ENCODE peak calls at places on chromosome 21, in eight cellular contexts. L is BJ, W is PC-3, X is lung, A is PC-9, V is H9, E is prostate gland, C is AG04450. B is an unnamed sample.

GRCh38 chr21:25887646-25888321 is 153.0 kb downstream of the GABPA start:
- DNase-seq in W (no peak), C (no peak), L (no peak), X (no peak), A (no peak), V (no peak), E (no peak), B (no peak)

GRCh38 chr21:17911628-17912027 is 92.5 kb upstream of the C21orf91 start:
- DNase-seq in A (no peak), X (no peak), L (peak; percentile 59), C (no peak), V (no peak), E (no peak), W (peak; percentile 89), B (peak; percentile 70)

GRCh38 chr21:42807938-42808613 is 71.3 kb downstream of the WDR4 start:
- DNase-seq in V (peak; percentile 68), A (no peak), E (no peak), X (no peak), L (no peak), W (no peak), C (no peak), B (no peak)

GRCh38 chr21:39673163-39673562 is 60.4 kb downstream of the B3GALT5 start:
- DNase-seq in E (no peak), A (no peak), C (no peak), V (peak; percentile 18), L (no peak), X (no peak), W (no peak), B (peak; percentile 43)

GRCh38 chr21:25700741-25701140 is 34.0 kb downstream of the ATP5PF start:
- DNase-seq in C (no peak), L (no peak), W (peak; percentile 82), X (no peak), V (no peak), A (no peak), E (no peak), B (no peak)

GRCh38 chr21:31348188-31348587 is 4.1 kb upstream of the TIAM1 start:
- DNase-seq in C (no peak), L (no peak), V (no peak), W (no peak), A (no peak), X (no peak), E (no peak), B (no peak)

GRCh38 chr21:29961291-29962027 is 21.7 kb upstream of the GRIK1 start:
- DNase-seq in X (no peak), L (no peak), W (no peak), C (no peak), E (no peak), V (no peak), A (no peak), B (no peak)

GRCh38 chr21:26471116-26471505 is 102.0 kb downstream of the CYYR1 start:
- DNase-seq in W (no peak), X (no peak), C (no peak), V (no peak), A (no peak), E (no peak), L (no peak), B (no peak)

GRCh38 chr21:14528815-14529214 is 17.3 kb downstream of the SAMSN1 start:
- DNase-seq in V (no peak), L (no peak), X (no peak), W (no peak), E (no peak), C (no peak), A (no peak), B (no peak)

GRCh38 chr21:26883768-26884167 is 38.6 kb upstream of the ADAMTS1 start:
- DNase-seq in E (no peak), W (no peak), A (no peak), C (no peak), V (no peak), L (no peak), X (no peak), B (no peak)

GRCh38 chr21:31255846-31256395 is 88.1 kb downstream of the TIAM1 start:
- DNase-seq in A (no peak), C (no peak), W (no peak), X (no peak), V (no peak), L (no peak), E (no peak), B (no peak)

GRCh38 chr21:46622226-46622625 is 13.2 kb upstream of the PRMT2 start:
- DNase-seq in A (no peak), X (no peak), C (no peak), W (no peak), V (no peak), L (no peak), E (no peak), B (no peak)

GRCh38 chr21:26115346-26115745 is 55.2 kb downstream of the APP start:
- DNase-seq in W (peak; percentile 70), V (no peak), C (no peak), L (no peak), X (no peak), E (no peak), A (peak; percentile 46), B (no peak)

DNA sequence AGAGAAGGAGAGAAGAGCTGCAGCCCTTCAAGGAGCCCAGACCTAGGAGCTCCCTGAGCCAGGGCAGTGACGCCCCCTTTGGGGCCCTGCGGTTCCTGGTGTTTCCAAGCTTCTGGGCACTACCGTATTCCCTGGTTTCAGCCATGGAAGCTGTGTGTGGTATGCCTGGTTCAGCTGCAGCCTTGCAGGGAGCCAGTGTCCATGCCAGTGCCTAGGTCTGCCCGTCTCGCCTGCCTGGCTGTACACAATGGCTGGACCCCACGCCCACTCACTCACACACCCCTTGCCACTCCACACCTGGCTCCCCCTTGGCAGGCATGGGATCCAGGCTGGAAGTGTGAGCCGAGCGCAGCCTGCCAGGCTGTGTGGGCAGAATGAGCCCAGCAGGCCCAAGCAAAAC is 87.7 kb downstream of the ADARB1 start:
- DNase-seq in A (no peak), V (no peak), C (no peak), L (no peak), X (peak; percentile 16), E (no peak), W (no peak), B (no peak)
- H3K27me3 ChIP-seq in A (no peaks in the 10 kb centered on the region), V (no peaks in the 10 kb centered on the region), C (no peaks in the 10 kb centered on the region), L (no peaks in the 10 kb centered on the region), X (no peaks in the 10 kb centered on the region), E (no peaks in the 10 kb centered on the region), W (no peaks in the 10 kb centered on the region), B (no peaks in the 10 kb centered on the region)

GRCh38 chr21:36719614-36720013 is 20.7 kb downstream of the SIM2 start:
- DNase-seq in E (peak; percentile 59), C (no peak), A (peak; percentile 52), V (no peak), L (no peak), W (no peak), X (no peak), B (no peak)

GRCh38 chr21:36716836-36717235 is 17.9 kb downstream of the SIM2 start:
- DNase-seq in X (no peak), L (no peak), E (no peak), W (no peak), C (no peak), A (no peak), V (no peak), B (no peak)

GRCh38 chr21:36717901-36718465 is 19.1 kb downstream of the SIM2 start:
- DNase-seq in E (no peak), V (no peak), A (no peak), L (no peak), X (no peak), W (no peak), C (no peak), B (peak; percentile 72)

GRCh38 chr21:36716387-36716786 is 17.5 kb downstream of the SIM2 start:
- DNase-seq in C (no peak), X (no peak), W (no peak), E (no peak), V (no peak), A (no peak), L (no peak), B (no peak)

DNA sequence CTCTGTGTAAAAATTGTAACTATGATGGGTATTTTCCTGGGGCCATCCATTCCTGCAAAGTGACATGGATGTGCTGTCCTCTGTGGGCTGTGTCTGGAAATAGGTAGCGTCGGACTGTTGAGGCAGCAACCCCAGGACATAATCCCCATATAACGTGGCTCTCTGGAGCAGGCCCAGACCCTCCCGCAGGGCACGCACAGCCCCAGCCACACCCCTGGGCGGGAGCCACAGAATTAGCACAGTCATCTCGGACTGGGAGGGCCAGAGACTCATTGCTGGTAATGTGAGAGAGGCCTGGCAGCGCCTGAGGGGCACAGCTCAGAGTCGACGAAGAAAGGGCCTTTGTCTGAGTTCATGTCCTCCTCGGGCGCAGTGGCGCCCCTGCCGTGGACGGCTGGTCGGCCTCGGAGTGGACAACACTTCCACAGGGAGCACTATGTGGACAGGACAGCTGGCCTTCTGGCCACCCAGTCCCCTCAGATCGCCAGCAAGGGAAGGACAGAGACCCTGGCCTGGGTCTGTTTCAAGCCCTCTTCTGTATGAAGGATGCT is 20.1 kb downstream of the SIM2 start:
- DNase-seq in E (peak; percentile 34), C (no peak), V (no peak), A (peak; percentile 64), W (peak; percentile 95), L (no peak), X (no peak), B (no peak)
- H3K27me3 ChIP-seq in E (no peaks in the 10 kb centered on the region), C (peaks cover 63% of the 10 kb centered on the region), V (no peaks in the 10 kb centered on the region), A (no peaks in the 10 kb centered on the region), W (no peaks in the 10 kb centered on the region), L (peaks cover 30% of the 10 kb centered on the region), X (peaks cover 8% of the 10 kb centered on the region), B (no peaks in the 10 kb centered on the region)

GRCh38 chr21:41760411-41760810 is 6.4 kb downstream of the RIPK4 start:
- DNase-seq in C (no peak), L (no peak), E (no peak), A (no peak), W (no peak), V (no peak), X (no peak), B (peak; percentile 61)
- H3K27me3 ChIP-seq in C (peaks cover 47% of the 10 kb centered on the region), L (no peaks in the 10 kb centered on the region), E (no peaks in the 10 kb centered on the region), A (no peaks in the 10 kb centered on the region), W (no peaks in the 10 kb centered on the region), V (peaks cover 35% of the 10 kb centered on the region), X (no peaks in the 10 kb centered on the region), B (peaks cover 22% of the 10 kb centered on the region)

GRCh38 chr21:41316641-41317392 is at the start of gene FAM3B:
- DNase-seq in A (peak; percentile 13), L (no peak), C (no peak), E (no peak), X (peak; percentile 34), W (no peak), V (peak; percentile 84), B (peak; percentile 59)

GRCh38 chr21:41317458-41317857 is 857 bp downstream of the FAM3B start:
- DNase-seq in V (no peak), L (no peak), X (no peak), C (no peak), W (no peak), E (no peak), A (no peak), B (no peak)

GRCh38 chr21:41316200-41316599 is 401 bp upstream of the FAM3B start:
- DNase-seq in C (no peak), X (no peak), A (no peak), W (no peak), E (no peak), L (no peak), V (no peak), B (peak; percentile 64)

GRCh38 chr21:41313765-41314164 is 2.8 kb upstream of the FAM3B start:
- DNase-seq in C (no peak), X (no peak), E (no peak), W (no peak), L (no peak), A (no peak), V (no peak), B (peak; percentile 72)

DNA sequence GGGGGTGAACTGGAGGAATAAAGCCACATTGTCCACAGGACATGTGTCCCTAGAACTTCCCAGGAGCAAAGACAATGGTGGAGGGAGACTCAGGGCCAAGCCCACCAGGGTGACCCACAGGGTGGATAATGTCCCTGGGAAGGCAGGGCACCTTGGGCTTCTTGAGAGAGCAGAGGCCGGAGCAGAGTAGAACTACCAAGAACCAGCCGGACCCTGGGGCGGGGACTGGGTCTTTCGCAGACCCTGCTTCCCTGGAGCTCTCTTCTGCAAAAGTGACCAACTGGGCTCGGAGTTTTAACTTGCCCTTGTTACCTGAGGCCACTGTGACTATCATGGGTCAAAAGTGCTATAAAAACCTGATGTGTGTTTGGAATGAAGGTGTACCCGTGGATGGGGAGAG is 875 bp upstream of the FAM3B start:
- DNase-seq in W (no peak), C (no peak), X (no peak), V (no peak), E (no peak), L (no peak), A (no peak), B (peak; percentile 69)
- H3K27me3 ChIP-seq in W (peaks cover 62% of the 10 kb centered on the region), C (peaks cover 22% of the 10 kb centered on the region), X (no peaks in the 10 kb centered on the region), V (no peaks in the 10 kb centered on the region), E (no peaks in the 10 kb centered on the region), L (peaks cover 23% of the 10 kb centered on the region), A (peaks cover 40% of the 10 kb centered on the region), B (peaks cover 32% of the 10 kb centered on the region)

B was measured in osteoblast.